ENCODE peak calls at places on chromosomes 3 and 15, in five cellular contexts. K, X, W, Z and R are unnamed samples.

GRCh38 chr3:56370991-56371775 is 97.1 kb downstream of the ERC2 start:
- DNase-seq in K (no peak), X (no peak), W (no peak), Z (no peak), R (no peak)

GRCh38 chr3:194481103-194481502 is 5.7 kb downstream of the ATP13A3 start:
- DNase-seq in K (peak; percentile 86), X (no peak), W (no peak), Z (no peak), R (no peak)

GRCh38 chr15:51135276-51135675 is 40.6 kb upstream of the TNFAIP8L3 start:
- DNase-seq in K (no peak), X (no peak), W (no peak), Z (no peak), R (no peak)

GRCh38 chr3:161265916-161266571 is 44.9 kb downstream of the NMD3 start:
- DNase-seq in K (peak; percentile 17), X (no peak), W (no peak), Z (no peak), R (no peak)

GRCh38 chr3:150449169-150449721 is 41.1 kb downstream of the TSC22D2 start:
- DNase-seq in K (peak; percentile 85), X (no peak), W (no peak), Z (no peak), R (no peak)

GRCh38 chr3:16583551-16583950 is 21.7 kb downstream of the DAZL start:
- DNase-seq in K (no peak), X (no peak), W (no peak), Z (no peak), R (no peak)

GRCh38 chr3:195003006-195003892 is 267.7 kb downstream of the XXYLT1 start:
- DNase-seq in K (no peak), X (no peak), W (no peak), Z (peak; percentile 34), R (no peak)

GRCh38 chr3:195540031-195540430 is 3.1 kb downstream of the PPP1R2 start:
- DNase-seq in K (no peak), X (no peak), W (no peak), Z (no peak), R (no peak)

GRCh38 chr3:157487339-157487738 is 15.9 kb downstream of the VEPH1 start:
- DNase-seq in K (peak; percentile 67), X (no peak), W (no peak), Z (no peak), R (no peak)

GRCh38 chr3:13275376-13276005 is 144.6 kb downstream of the NUP210 start:
- DNase-seq in K (no peak), X (no peak), W (no peak), Z (no peak), R (no peak)

GRCh38 chr3:125644036-125645025 is 49.0 kb upstream of the OSBPL11 start:
- DNase-seq in K (peak; percentile 8), X (no peak), W (no peak), Z (no peak), R (no peak)

GRCh38 chr15:38128389-38128788 is 124.2 kb upstream of the SPRED1 start:
- DNase-seq in K (peak; percentile 8), X (no peak), W (no peak), Z (no peak), R (no peak)

GRCh38 chr3:16994842-16995535 is 110.2 kb downstream of the PLCL2 start:
- DNase-seq in K (no peak), X (no peak), W (peak; percentile 21), Z (no peak), R (no peak)

GRCh38 chr3:187112934-187113793 is 26.1 kb downstream of the RPL39L start:
- DNase-seq in K (peak; percentile 48), X (no peak), W (peak; percentile 39), Z (no peak), R (no peak)

GRCh38 chr3:143784446-143784845 is 63.8 kb downstream of the SLC9A9 start:
- DNase-seq in K (no peak), X (no peak), W (no peak), Z (no peak), R (no peak)

GRCh38 chr15:52678036-52678467 is 1.1 kb downstream of the ATOSA start:
- DNase-seq in K (peak; percentile 65), X (peak; percentile 46), W (peak; percentile 63), Z (peak; percentile 54), R (peak; percentile 9)

GRCh38 chr3:64444619-64445317 is 219.5 kb upstream of the PRICKLE2 start:
- DNase-seq in K (no peak), X (peak; percentile 41), W (no peak), Z (no peak), R (no peak)

GRCh38 chr15:37880009-37880834 is 54.2 kb upstream of the TMCO5A start:
- DNase-seq in K (peak; percentile 75), X (no peak), W (peak; percentile 59), Z (no peak), R (peak; percentile 29)

GRCh38 chr3:84946240-84946639 is 12.5 kb upstream of the CADM2 start:
- DNase-seq in K (no peak), X (no peak), W (peak; percentile 49), Z (no peak), R (no peak)

GRCh38 chr3:191383104-191383503 is 52.8 kb upstream of the UTS2B start:
- DNase-seq in K (peak; percentile 70), X (no peak), W (no peak), Z (no peak), R (no peak)

GRCh38 chr3:189389346-189389745 is 217.6 kb downstream of the TPRG1 start:
- DNase-seq in K (no peak), X (no peak), W (no peak), Z (no peak), R (no peak)

GRCh38 chr3:10615715-10616114 is 110.3 kb upstream of the ATP2B2 start:
- DNase-seq in K (no peak), X (no peak), W (no peak), Z (no peak), R (no peak)

GRCh38 chr3:89572261-89572660 is 464.8 kb downstream of the EPHA3 start:
- DNase-seq in K (peak; percentile 15), X (no peak), W (no peak), Z (no peak), R (no peak)

GRCh38 chr3:69770976-69771634 is 31.8 kb downstream of the MITF start:
- DNase-seq in K (peak; percentile 87), X (no peak), W (peak; percentile 38), Z (no peak), R (no peak)

GRCh38 chr15:48486228-48486627 is 155.0 kb downstream of the DUT start:
- DNase-seq in K (no peak), X (no peak), W (no peak), Z (no peak), R (no peak)

GRCh38 chr15:49877117-49877860 is 241.7 kb downstream of the ATP8B4 start:
- DNase-seq in K (peak; percentile 60), X (no peak), W (peak; percentile 38), Z (no peak), R (no peak)

GRCh38 chr3:25856902-25857518 is 67.1 kb downstream of the OXSM start:
- DNase-seq in K (peak; percentile 67), X (no peak), W (peak; percentile 44), Z (no peak), R (no peak)

GRCh38 chr3:43583481-43583880 is 38.3 kb downstream of the ANO10 start:
- DNase-seq in K (no peak), X (no peak), W (peak; percentile 32), Z (no peak), R (no peak)

GRCh38 chr3:43582876-43583275 is 38.9 kb downstream of the ANO10 start:
- DNase-seq in K (peak; percentile 8), X (no peak), W (no peak), Z (no peak), R (no peak)

GRCh38 chr3:43581343-43581742 is 40.5 kb downstream of the ANO10 start:
- DNase-seq in K (peak; percentile 52), X (no peak), W (no peak), Z (no peak), R (no peak)

GRCh38 chr3:43584043-43584826 is 37.6 kb downstream of the ANO10 start:
- DNase-seq in K (peak; percentile 65), X (no peak), W (no peak), Z (no peak), R (no peak)

DNA sequence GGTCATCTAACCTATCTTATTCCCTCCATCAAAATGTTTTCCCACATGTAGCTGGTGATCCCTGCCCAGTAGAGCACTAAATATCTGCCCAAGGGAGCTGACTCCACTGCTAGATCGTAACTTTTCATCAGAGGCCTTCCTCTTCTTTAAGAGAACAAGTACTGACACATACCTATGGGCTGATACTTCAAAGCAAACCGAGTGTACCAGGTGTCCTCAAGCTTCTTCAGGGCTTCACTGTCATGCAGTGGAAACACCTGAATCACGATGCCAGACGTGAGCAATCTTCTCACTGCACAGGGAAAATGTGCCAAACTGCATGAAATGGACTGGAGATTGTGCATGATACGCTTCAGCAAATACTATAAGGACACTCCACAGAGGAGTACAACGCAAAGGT is 41.6 kb downstream of the ANO10 start:
- DNase-seq in K (no peak), X (no peak), W (no peak), Z (no peak), R (no peak)
- H2BK15ac ChIP-seq in K (no peak overlapping the region), X (no peak overlapping the region), W (no peak overlapping the region), Z (no peak overlapping the region), R (no peak overlapping the region)

DNA sequence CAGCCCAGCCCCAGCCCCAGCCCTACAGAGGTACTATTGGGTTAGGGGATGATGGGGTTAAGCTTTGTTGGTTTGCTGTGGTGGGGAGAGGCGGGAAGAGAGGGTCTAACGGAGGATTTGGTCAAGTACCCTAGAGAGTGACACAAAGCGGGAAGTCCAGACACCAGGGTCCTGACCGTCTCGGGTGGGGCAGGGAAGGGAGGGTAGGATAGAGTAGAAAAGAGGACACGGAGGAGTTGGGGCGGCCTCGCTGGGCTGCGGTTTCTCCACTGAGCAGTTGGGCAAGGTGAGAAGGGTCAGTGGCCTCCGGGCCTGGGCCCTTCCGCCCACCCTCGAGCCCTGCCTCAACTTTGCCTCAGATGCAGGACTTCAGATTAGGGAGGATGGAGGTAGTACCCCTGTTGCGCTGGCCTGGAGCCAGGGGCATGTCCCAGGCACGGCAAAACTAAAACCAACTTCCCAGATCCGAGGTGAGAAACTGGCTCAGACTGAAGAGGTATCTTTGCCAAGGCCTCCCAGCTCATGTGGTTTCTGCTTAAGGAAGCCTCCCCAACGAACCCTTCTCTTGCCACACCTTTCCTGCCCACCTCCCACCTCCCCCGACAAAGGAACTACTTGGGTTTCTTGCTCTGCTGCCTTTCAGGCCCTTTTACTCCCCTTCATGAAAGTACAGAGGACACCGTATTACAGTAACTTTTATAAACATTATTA is 551 bp downstream of the PML start:
- DNase-seq in K (no peak), X (no peak), W (peak; percentile 26), Z (no peak), R (no peak)
- H3K4me1 ChIP-seq in K (peaks cover 10% of the 10 kb centered on the region), X (no peaks in the 10 kb centered on the region), W (no peaks in the 10 kb centered on the region), Z (no peaks in the 10 kb centered on the region), R (peaks cover 10% of the 10 kb centered on the region)

DNA sequence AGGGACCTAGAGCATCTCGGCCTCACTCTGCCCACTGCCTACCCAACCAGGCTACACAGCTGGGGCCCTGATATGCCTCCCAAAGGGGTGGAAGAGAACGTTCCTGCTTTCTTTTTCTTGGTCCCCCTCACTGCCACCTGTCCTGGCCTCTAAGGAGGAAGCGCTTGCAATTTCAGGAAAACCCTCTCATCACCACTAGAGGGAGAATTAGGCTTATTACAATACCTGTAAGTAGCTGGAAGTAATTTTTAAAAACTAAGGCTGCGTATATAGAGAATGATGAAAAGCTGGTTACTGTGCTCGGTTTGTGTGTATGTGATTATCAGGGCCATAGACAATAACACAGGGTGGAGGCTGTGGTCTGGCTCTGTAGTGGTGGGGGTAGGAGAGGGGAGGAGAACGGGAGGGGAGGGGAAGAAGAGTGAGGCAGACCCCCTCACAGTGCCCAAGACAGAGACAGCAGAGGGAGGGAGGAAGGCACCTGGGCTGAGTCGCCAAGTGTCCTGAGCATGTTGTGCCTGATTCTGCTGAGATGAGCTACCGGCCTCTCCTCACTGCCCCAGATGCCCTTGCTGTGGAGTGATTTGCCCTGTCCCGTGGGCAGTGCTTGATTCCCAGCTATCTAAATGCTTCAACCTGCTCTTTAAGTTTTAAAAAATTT is 3.3 kb downstream of the GABRG3 start:
- DNase-seq in K (peak; percentile 9), X (peak; percentile 64), W (peak; percentile 69), Z (peak; percentile 57), R (peak; percentile 37)
- H3K23ac ChIP-seq in K (no peak overlapping the region), X (no peak overlapping the region), W (no peak overlapping the region), Z (no peak overlapping the region), R (no peak overlapping the region)

GRCh38 chr3:98353554-98353953 is at the start of gene OR5K4:
- DNase-seq in K (no peak), X (no peak), W (no peak), Z (no peak), R (no peak)
- H2BK15ac ChIP-seq in K (no peak within 1 kb of the TSS), X (no peak within 1 kb of the TSS), W (no peak within 1 kb of the TSS), Z (no peak within 1 kb of the TSS), R (no peak within 1 kb of the TSS)